ENCODE peak calls at places on chromosomes 11 and 22, in four cellular contexts. M is heart left ventricle, O is Peyer's patch, E is PC-3. K is an unnamed sample.

GRCh38 chr11:75242722-75243600 is 2.4 kb downstream of the TPBGL start:
- DNase-seq in M (no peak), O (no peak), E (no peak), K (no peak)

GRCh38 chr22:17346578-17346977 is 22.7 kb upstream of the CECR2 start:
- DNase-seq in M (no peak), O (no peak), E (no peak), K (no peak)

GRCh38 chr22:28977481-28977971 is 84.1 kb downstream of the C22orf31 start:
- DNase-seq in M (no peak), O (no peak), E (no peak), K (no peak)

GRCh38 chr22:47200273-47201051 is 438.0 kb downstream of the TBC1D22A start:
- DNase-seq in M (no peak), O (no peak), E (no peak), K (no peak)

GRCh38 chr22:23749747-23750373 is 1.1 kb downstream of the ZNF70 start:
- DNase-seq in M (no peak), O (no peak), E (no peak), K (no peak)

GRCh38 chr11:121040614-121041002 is 16.7 kb downstream of the TBCEL start:
- DNase-seq in M (no peak), O (no peak), E (no peak), K (no peak)

GRCh38 chr11:34860034-34860433 is 56.1 kb downstream of the APIP start:
- DNase-seq in M (no peak), O (no peak), E (peak), K (no peak)

GRCh38 chr11:64206457-64207246 is at the start of gene FERMT3:
- DNase-seq in M (peak), O (peak), E (no peak), K (no peak)

GRCh38 chr11:109971184-109971523 is 122.0 kb upstream of the ZC3H12C start:
- DNase-seq in M (peak), O (no peak), E (peak), K (no peak)

GRCh38 chr11:132901638-132902610 is 630.4 kb downstream of the OPCML start:
- DNase-seq in M (no peak), O (no peak), E (no peak), K (no peak)

GRCh38 chr11:4480577-4481539 is 1.6 kb upstream of the OR52K1 start:
- DNase-seq in M (no peak), O (no peak), E (peak), K (peak)

GRCh38 chr22:46617250-46618103 is 2.7 kb upstream of the GRAMD4 start:
- DNase-seq in M (no peak), O (no peak), E (no peak), K (no peak)

GRCh38 chr11:33703771-33704170 is 3.1 kb upstream of the C11orf91 start:
- DNase-seq in M (no peak), O (no peak), E (peak), K (no peak)

GRCh38 chr11:859394-860131 is 16.9 kb downstream of the TSPAN4 start:
- DNase-seq in M (peak), O (peak), E (peak), K (peak)

GRCh38 chr22:22745225-22746060 is 101.0 kb downstream of the GGTLC2 start:
- DNase-seq in M (no peak), O (peak), E (peak), K (no peak)

GRCh38 chr11:123382555-123383074 is 47.5 kb upstream of the GRAMD1B start:
- DNase-seq in M (no peak), O (no peak), E (no peak), K (no peak)

GRCh38 chr11:59556883-59557205 is 45.5 kb downstream of the OR4D9 start:
- DNase-seq in M (no peak), O (no peak), E (peak), K (no peak)

GRCh38 chr11:19892387-19892786 is 179.8 kb downstream of the NAV2 start:
- DNase-seq in M (no peak), O (no peak), E (peak), K (peak)

GRCh38 chr11:110971110-110971509 is 258.9 kb upstream of the ARHGAP20 start:
- DNase-seq in M (no peak), O (no peak), E (peak), K (no peak)

GRCh38 chr11:1604181-1604580 is 4.1 kb downstream of the KRTAP5-3 start:
- DNase-seq in M (no peak), O (no peak), E (no peak), K (no peak)

GRCh38 chr22:31075961-31076360 is 5.2 kb upstream of the SMTN start:
- DNase-seq in M (peak), O (no peak), E (no peak), K (no peak)

GRCh38 chr22:46171940-46172339 is 21.6 kb downstream of the PPARA start:
- DNase-seq in M (no peak), O (peak), E (peak), K (peak)

GRCh38 chr22:42433754-42434153 is 1.6 kb upstream of the NFAM1 start:
- DNase-seq in M (no peak), O (no peak), E (no peak), K (peak)

GRCh38 chr22:33984211-33984610 is 63.9 kb upstream of the LARGE1 start:
- DNase-seq in M (no peak), O (no peak), E (no peak), K (no peak)

GRCh38 chr22:28983190-28983589 is 78.4 kb downstream of the C22orf31 start:
- DNase-seq in M (no peak), O (no peak), E (no peak), K (peak)

GRCh38 chr11:6357222-6357621 is 33.1 kb upstream of the SMPD1 start:
- DNase-seq in M (peak), O (no peak), E (peak), K (peak)

GRCh38 chr22:35783943-35784614 is 66.4 kb downstream of the APOL5 start:
- DNase-seq in M (no peak), O (no peak), E (peak), K (peak)

GRCh38 chr11:75174781-75175370 is 24.0 kb downstream of the SLCO2B1 start:
- DNase-seq in M (no peak), O (no peak), E (no peak), K (no peak)

GRCh38 chr22:40429481-40429880 is 59.1 kb downstream of the SGSM3 start:
- DNase-seq in M (no peak), O (no peak), E (no peak), K (no peak)

DNA sequence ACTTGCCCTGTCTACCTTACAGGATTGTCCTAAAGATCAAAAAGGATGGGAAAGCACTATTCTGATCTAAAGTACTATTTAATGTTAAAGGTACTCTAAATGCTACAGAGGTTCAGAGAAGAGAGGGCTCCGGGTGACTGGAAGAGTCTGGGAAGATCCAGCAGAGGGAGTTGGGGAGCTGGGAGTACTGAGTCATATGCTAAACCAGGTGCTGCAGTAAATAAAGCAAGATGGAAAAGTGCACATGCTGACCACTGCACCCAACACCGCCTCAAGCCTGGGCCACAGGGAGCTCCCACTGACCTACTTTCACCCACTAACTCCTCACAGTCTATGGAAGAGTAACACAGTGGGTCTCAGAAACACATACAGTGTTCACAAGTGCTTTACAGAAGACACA is 49.3 kb downstream of the WT1 start:
- DNase-seq in M (no peak), O (no peak), E (peak), K (peak)
- TF ChIP-seq CTCF in M (peak), O (no peak), E (peak), K (peak)

DNA sequence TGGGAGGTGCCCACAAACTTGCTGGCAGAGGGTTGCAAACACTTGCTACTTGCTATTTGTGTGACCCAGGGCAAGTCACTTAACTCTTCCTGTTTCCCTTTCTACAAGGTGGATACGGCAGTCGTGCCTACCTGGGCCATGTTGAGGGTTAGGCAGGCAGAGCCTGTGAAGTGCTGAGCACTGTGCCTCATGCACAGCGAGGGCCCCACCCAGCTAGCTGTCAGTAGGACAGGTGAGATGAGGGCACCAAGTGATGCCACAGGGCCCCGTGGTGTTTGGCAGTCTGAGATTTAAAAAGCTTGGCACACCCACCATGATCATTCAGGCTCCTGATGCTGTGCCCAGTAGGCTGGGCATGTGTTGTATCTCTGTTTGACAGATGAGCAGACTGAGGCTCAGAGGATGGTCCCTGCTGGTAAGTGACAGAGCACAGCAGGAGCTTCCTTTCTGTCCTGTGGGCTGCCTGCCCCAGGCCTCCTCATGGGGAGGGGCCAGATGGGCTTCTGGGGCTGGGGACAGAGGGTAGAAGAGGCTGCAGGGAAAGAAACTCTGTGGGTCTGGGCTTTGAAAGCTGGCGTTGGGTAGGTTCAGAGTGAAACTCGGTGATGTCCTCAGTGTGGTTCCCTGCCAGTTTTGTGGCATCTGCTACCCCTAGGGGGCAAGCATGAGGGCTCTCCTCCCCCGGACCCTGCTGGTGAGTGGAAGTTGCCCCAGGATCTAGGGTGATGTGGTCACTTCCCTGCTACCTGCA is 59.3 kb downstream of the TSPAN18 start:
- DNase-seq in M (no peak), O (no peak), E (peak), K (no peak)
- H3K27ac ChIP-seq in M (no peak), O (no peak), E (no peak), K (no peak)

GRCh38 chr22:32518848-32519247 is 44.2 kb downstream of the FBXO7 start:
- DNase-seq in M (no peak), O (no peak), E (peak), K (no peak)
- TF ChIP-seq CTCF in M (no peak), O (no peak), E (peak), K (no peak)

GRCh38 chr22:39244496-39245129 is at the start of gene PDGFB:
- DNase-seq in M (peak), O (no peak), E (peak), K (no peak)
- H3K27ac ChIP-seq in M (peak), O (peak), E (no peak), K (peak)

DNA sequence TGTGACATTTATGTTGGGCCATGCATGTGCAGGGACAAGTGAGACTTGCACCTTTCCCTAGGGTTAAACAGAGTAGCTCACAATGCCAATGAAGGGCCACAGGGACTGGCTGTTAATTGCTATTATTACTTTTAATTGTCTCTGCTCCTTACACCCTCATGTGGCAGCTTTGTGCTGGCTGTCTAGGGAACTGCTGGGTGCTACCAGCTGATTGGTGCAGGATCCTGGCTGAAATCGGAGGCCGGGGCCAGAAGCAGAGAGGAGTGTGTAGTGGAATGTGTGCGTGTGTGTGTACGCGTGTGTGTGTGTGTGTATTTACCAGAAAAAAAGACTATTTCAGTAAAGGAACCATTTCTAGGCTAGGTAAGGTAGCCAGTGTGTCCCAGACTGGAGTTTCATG is 302.5 kb downstream of the CTTN start:
- DNase-seq in M (no peak), O (peak), E (no peak), K (no peak)
- TF ChIP-seq CTCF in M (no peak), O (no peak), E (no peak), K (no peak)

GRCh38 chr11:112516771-112517170 is 256.1 kb upstream of the PLET1 start:
- DNase-seq in M (no peak), O (no peak), E (no peak), K (no peak)
- H3K27ac ChIP-seq in M (no peak), O (no peak), E (no peak), K (no peak)

K was measured in RWPE1.